ENCODE peak calls at places on chromosomes 5 and 9, in seven cellular contexts. J is left cardiac atrium, Q is hepatocyte, F is DMS 273 treated with DMSO at 0.1 percent for 48 hours, T is tibial nerve, V is ELF-1, P is AG04450. C is an unnamed sample.

GRCh38 chr5:113199122-113199905 is 222.7 kb downstream of the DCP2 start:
- DNase-seq in J (no peak), Q (no peak), F (no peak), T (no peak), V (no peak), P (peak), C (peak)

GRCh38 chr9:77374266-77374665 is 196.9 kb downstream of the VPS13A start:
- DNase-seq in J (no peak), Q (no peak), F (no peak), T (no peak), V (no peak), P (no peak), C (no peak)

GRCh38 chr5:173880306-173880985 is 7.7 kb upstream of the CPEB4 start:
- DNase-seq in J (no peak), Q (no peak), F (no peak), T (no peak), V (no peak), P (peak), C (peak)

GRCh38 chr5:93349613-93350012 is 231.4 kb downstream of the NR2F1-AS1 start:
- DNase-seq in J (no peak), Q (no peak), F (no peak), T (no peak), V (no peak), P (peak), C (no peak)

GRCh38 chr9:79477955-79478751 is 93.6 kb upstream of the TLE4 start:
- DNase-seq in J (no peak), Q (peak), F (no peak), T (no peak), V (peak), P (no peak), C (peak)

GRCh38 chr5:136192015-136192525 is 892 bp downstream of the SMIM32 start:
- DNase-seq in J (no peak), Q (peak), F (no peak), T (no peak), V (no peak), P (no peak), C (peak)

GRCh38 chr9:38718148-38718547 is 1.8 kb downstream of the FAM240B start:
- DNase-seq in J (no peak), Q (no peak), F (no peak), T (no peak), V (no peak), P (no peak), C (no peak)

GRCh38 chr9:84858373-84858772 is 188.8 kb downstream of the NTRK2 start:
- DNase-seq in J (no peak), Q (no peak), F (no peak), T (no peak), V (no peak), P (no peak), C (no peak)

GRCh38 chr9:136944094-136944518 is 432 bp downstream of the FBXW5 start:
- DNase-seq in J (peak), Q (peak), F (no peak), T (peak), V (no peak), P (peak), C (peak)

GRCh38 chr9:136036050-136036449 is 59.0 kb downstream of the NACC2 start:
- DNase-seq in J (no peak), Q (no peak), F (no peak), T (no peak), V (no peak), P (no peak), C (no peak)

GRCh38 chr9:125561497-125562148 is 145.4 kb downstream of the MAPKAP1 start:
- DNase-seq in J (no peak), Q (no peak), F (no peak), T (no peak), V (no peak), P (no peak), C (no peak)

GRCh38 chr5:170638051-170638450 is 134.2 kb downstream of the KCNIP1 start:
- DNase-seq in J (no peak), Q (no peak), F (no peak), T (no peak), V (no peak), P (no peak), C (no peak)

GRCh38 chr5:172454355-172455086 is at the start of gene SH3PXD2B:
- DNase-seq in J (peak), Q (peak), F (no peak), T (no peak), V (peak), P (no peak), C (peak)

GRCh38 chr5:83069406-83069805 is 7.8 kb downstream of the TMEM167A start:
- DNase-seq in J (no peak), Q (no peak), F (no peak), T (no peak), V (no peak), P (no peak), C (no peak)

GRCh38 chr5:173035904-173036707 is 20.0 kb upstream of the CREBRF start:
- DNase-seq in J (no peak), Q (no peak), F (no peak), T (no peak), V (no peak), P (no peak), C (no peak)

GRCh38 chr5:96934291-96934694 is 1.6 kb upstream of the LNPEP start:
- DNase-seq in J (no peak), Q (peak), F (no peak), T (no peak), V (no peak), P (peak), C (peak)

GRCh38 chr5:8134609-8135008 is 265.7 kb downstream of the MTRR start:
- DNase-seq in J (no peak), Q (no peak), F (no peak), T (no peak), V (no peak), P (no peak), C (no peak)

GRCh38 chr9:84970432-84970831 is 300.9 kb downstream of the NTRK2 start:
- DNase-seq in J (no peak), Q (no peak), F (no peak), T (no peak), V (no peak), P (no peak), C (no peak)

GRCh38 chr9:86263876-86264275 is 4.4 kb upstream of the C9orf153 start:
- DNase-seq in J (no peak), Q (no peak), F (no peak), T (no peak), V (no peak), P (no peak), C (no peak)

GRCh38 chr5:71533614-71534013 is 53.5 kb upstream of the MCCC2 start:
- DNase-seq in J (no peak), Q (no peak), F (no peak), T (no peak), V (no peak), P (no peak), C (peak)

GRCh38 chr5:125085797-125086505 is 339.5 kb upstream of the ZNF608 start:
- DNase-seq in J (no peak), Q (no peak), F (no peak), T (no peak), V (no peak), P (no peak), C (no peak)

GRCh38 chr5:88452820-88453219 is 184.2 kb upstream of the TMEM161B start:
- DNase-seq in J (no peak), Q (peak), F (no peak), T (no peak), V (no peak), P (no peak), C (peak)

GRCh38 chr5:9852686-9853085 is 222.5 kb upstream of the TAS2R1 start:
- DNase-seq in J (no peak), Q (no peak), F (no peak), T (no peak), V (no peak), P (no peak), C (no peak)

GRCh38 chr5:67680109-67680508 is 483.5 kb upstream of the CD180 start:
- DNase-seq in J (no peak), Q (no peak), F (no peak), T (no peak), V (no peak), P (no peak), C (no peak)

GRCh38 chr9:124098141-124098905 is 86.8 kb downstream of the LHX2 start:
- DNase-seq in J (no peak), Q (no peak), F (no peak), T (no peak), V (no peak), P (no peak), C (no peak)

GRCh38 chr5:119083679-119084078 is 12.8 kb downstream of the DMXL1 start:
- DNase-seq in J (no peak), Q (no peak), F (no peak), T (no peak), V (no peak), P (no peak), C (no peak)

GRCh38 chr5:38466444-38467189 is 89.8 kb downstream of the LIFR start:
- DNase-seq in J (peak), Q (no peak), F (peak), T (peak), V (no peak), P (no peak), C (no peak)

GRCh38 chr5:43019615-43020293 is 20.4 kb downstream of the ANXA2R start:
- DNase-seq in J (peak), Q (peak), F (peak), T (no peak), V (peak), P (no peak), C (peak)

GRCh38 chr5:101626572-101626971 is 669.5 kb downstream of the SLCO4C1 start:
- DNase-seq in J (no peak), Q (no peak), F (no peak), T (no peak), V (no peak), P (no peak), C (peak)

GRCh38 chr9:94144394-94144793 is 60.1 kb downstream of the PTPDC1 start:
- DNase-seq in J (no peak), Q (peak), F (no peak), T (no peak), V (no peak), P (no peak), C (no peak)